ENCODE peak calls at places on chromosomes 13 and 19, in four cellular contexts. M, C, V and N are unnamed samples.

GRCh38 chr13:72431981-72432617 is 295.3 kb downstream of the MZT1 start:
- DNase-seq in V (no peak), M (no peak), C (no peak), N (no peak)

GRCh38 chr13:48600374-48601364 is 53.1 kb upstream of the CYSLTR2 start:
- DNase-seq in C (no peak), M (no peak), V (peak), N (peak)

GRCh38 chr13:51767100-51767499 is 36.9 kb downstream of the DHRS12 start:
- DNase-seq in V (no peak), C (no peak), M (no peak), N (no peak)

GRCh38 chr19:51372649-51373504 is at the start of gene NKG7:
- DNase-seq in V (peak), M (no peak), C (peak), N (no peak)

GRCh38 chr13:102945324-102945815 is 99.5 kb downstream of the ERCC5 start:
- DNase-seq in C (no peak), V (no peak), M (no peak), N (no peak)

GRCh38 chr13:111387026-111387871 is 66.8 kb downstream of the TEX29 start:
- DNase-seq in V (peak), C (no peak), M (no peak), N (no peak)

GRCh38 chr13:28922341-28922740 is 102.2 kb downstream of the MTUS2 start:
- DNase-seq in V (no peak), M (no peak), C (no peak), N (no peak)

GRCh38 chr13:26923824-26924605 is 163.4 kb upstream of the GPR12 start:
- DNase-seq in M (no peak), C (no peak), V (no peak), N (peak)

GRCh38 chr19:18308948-18309325 is 13.9 kb downstream of the LSM4 start:
- DNase-seq in V (no peak), C (no peak), M (no peak), N (no peak)

GRCh38 chr13:110921209-110921608 is 6.3 kb upstream of the ANKRD10 start:
- DNase-seq in V (no peak), M (no peak), C (no peak), N (no peak)

GRCh38 chr13:36453518-36453917 is 21.2 kb downstream of the CCNA1 start:
- DNase-seq in C (no peak), V (no peak), M (no peak), N (peak)

GRCh38 chr13:95275322-95276118 is 25.7 kb downstream of the ABCC4 start:
- DNase-seq in M (no peak), V (no peak), C (no peak), N (peak)

GRCh38 chr13:35839746-35840273 is 291.4 kb downstream of the DCLK1 start:
- DNase-seq in V (no peak), M (no peak), C (no peak), N (no peak)

GRCh38 chr19:54576411-54576976 is 2.9 kb downstream of the LILRA2 start:
- DNase-seq in M (no peak), V (no peak), C (no peak), N (no peak)

GRCh38 chr13:110187501-110188161 is 119.3 kb downstream of the COL4A1 start:
- DNase-seq in V (no peak), M (no peak), C (no peak), N (peak)

GRCh38 chr19:8305798-8306197 is 2.4 kb downstream of the CD320 start:
- DNase-seq in C (no peak), V (no peak), M (no peak), N (no peak)

GRCh38 chr13:77285098-77285497 is 41.8 kb downstream of the MYCBP2 start:
- DNase-seq in C (no peak), M (no peak), V (no peak), N (no peak)

GRCh38 chr13:113964251-113964995 is 9.5 kb downstream of the C13orf46 start:
- DNase-seq in M (no peak), V (no peak), C (no peak), N (no peak)

GRCh38 chr13:110301606-110302131 is 5.3 kb downstream of the COL4A1 start:
- DNase-seq in C (no peak), M (no peak), V (no peak), N (no peak)

GRCh38 chr19:51784922-51785690 is 9.9 kb upstream of the FPR3 start:
- DNase-seq in V (no peak), M (peak), C (peak), N (peak)

GRCh38 chr19:41265376-41266153 is 1.4 kb downstream of the HNRNPUL1 start:
- DNase-seq in V (no peak), C (no peak), M (no peak), N (peak)

GRCh38 chr19:34838248-34838647 is 65.2 kb upstream of the ZNF599 start:
- DNase-seq in V (no peak), C (no peak), M (no peak), N (no peak)

GRCh38 chr19:34835952-34836351 is 62.9 kb upstream of the ZNF599 start:
- DNase-seq in V (no peak), C (no peak), M (no peak), N (no peak)

GRCh38 chr19:34841780-34842179 is 68.8 kb upstream of the ZNF599 start:
- DNase-seq in M (no peak), V (no peak), C (no peak), N (no peak)

GRCh38 chr19:34837262-34837661 is 64.2 kb upstream of the ZNF599 start:
- DNase-seq in C (no peak), V (no peak), M (no peak), N (no peak)

GRCh38 chr19:34838753-34839431 is 65.9 kb upstream of the ZNF599 start:
- DNase-seq in V (no peak), M (no peak), C (no peak), N (peak)
- TF ChIP-seq CTCF in V (no peak), M (no peak), C (peak), N (peak)

GRCh38 chr13:66443926-66444325 is 786.2 kb downstream of the PCDH9 start:
- DNase-seq in V (no peak), C (no peak), M (no peak), N (no peak)
- H3K4me3 ChIP-seq in V (no peak), C (no peak), M (no peak), N (no peak)

GRCh38 chr19:47716270-47716937 is 3.2 kb downstream of the EHD2 start:
- DNase-seq in C (no peak), V (no peak), M (no peak), N (no peak)
- TF ChIP-seq CTCF in C (no peak), V (no peak), M (no peak), N (no peak)

GRCh38 chr19:17092696-17093095 is 17.1 kb downstream of the MYO9B start:
- DNase-seq in C (no peak), V (no peak), M (no peak), N (no peak)

GRCh38 chr19:17089238-17089637 is 13.7 kb downstream of the MYO9B start:
- DNase-seq in C (no peak), V (no peak), M (no peak), N (peak)

GRCh38 chr19:17091758-17092333 is 16.3 kb downstream of the MYO9B start:
- DNase-seq in V (no peak), M (no peak), C (no peak), N (no peak)

GRCh38 chr19:17088552-17088951 is 13.0 kb downstream of the MYO9B start:
- DNase-seq in C (no peak), M (no peak), V (no peak), N (no peak)

DNA sequence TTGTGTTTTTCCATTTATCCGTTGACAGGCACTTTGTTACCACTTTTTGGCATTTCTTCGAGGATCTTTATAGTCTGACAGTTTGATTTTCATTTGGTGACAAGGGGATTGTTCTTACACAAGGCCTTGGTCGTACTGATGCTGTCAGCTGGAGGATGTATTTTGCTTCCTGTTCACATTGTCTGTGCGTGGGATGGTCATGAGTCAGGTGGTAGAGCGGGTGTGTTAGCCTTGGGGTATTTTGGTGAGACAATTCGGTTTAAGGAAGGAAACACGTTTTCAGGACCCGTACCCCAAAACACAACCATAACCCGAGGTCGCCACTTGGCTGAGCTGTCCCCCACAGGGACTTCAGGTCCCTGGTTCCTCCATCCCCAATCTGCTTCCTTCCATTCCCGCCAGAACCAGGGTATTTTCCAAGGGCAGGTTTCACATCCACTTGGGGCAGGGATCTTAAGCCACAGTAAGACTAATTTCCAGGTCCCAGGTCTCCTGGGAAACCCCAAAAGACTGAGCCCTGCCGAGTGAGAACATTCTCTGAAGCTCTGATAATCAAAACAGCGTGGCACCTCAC is 15.0 kb downstream of the MYO9B start:
- DNase-seq in C (no peak), M (no peak), V (no peak), N (no peak)
- H3K4me3 ChIP-seq in C (no peak), M (no peak), V (no peak), N (no peak)

GRCh38 chr19:44891016-44891882 is at the start of gene TOMM40:
- DNase-seq in V (no peak), C (peak), M (peak), N (no peak)
- TF ChIP-seq CTCF in V (no peak), C (no peak), M (no peak), N (no peak)

GRCh38 chr19:1074512-1075283 is 7.7 kb downstream of the ARHGAP45 start:
- DNase-seq in C (no peak), M (no peak), V (peak), N (no peak)

GRCh38 chr19:1076046-1076386 is 9.0 kb downstream of the ARHGAP45 start:
- DNase-seq in V (no peak), M (no peak), C (no peak), N (no peak)

GRCh38 chr19:1072371-1073015 is 5.5 kb downstream of the ARHGAP45 start:
- DNase-seq in C (no peak), V (no peak), M (no peak), N (no peak)

GRCh38 chr19:1073063-1073955 is 6.3 kb downstream of the ARHGAP45 start:
- DNase-seq in V (peak), C (no peak), M (no peak), N (no peak)

DNA sequence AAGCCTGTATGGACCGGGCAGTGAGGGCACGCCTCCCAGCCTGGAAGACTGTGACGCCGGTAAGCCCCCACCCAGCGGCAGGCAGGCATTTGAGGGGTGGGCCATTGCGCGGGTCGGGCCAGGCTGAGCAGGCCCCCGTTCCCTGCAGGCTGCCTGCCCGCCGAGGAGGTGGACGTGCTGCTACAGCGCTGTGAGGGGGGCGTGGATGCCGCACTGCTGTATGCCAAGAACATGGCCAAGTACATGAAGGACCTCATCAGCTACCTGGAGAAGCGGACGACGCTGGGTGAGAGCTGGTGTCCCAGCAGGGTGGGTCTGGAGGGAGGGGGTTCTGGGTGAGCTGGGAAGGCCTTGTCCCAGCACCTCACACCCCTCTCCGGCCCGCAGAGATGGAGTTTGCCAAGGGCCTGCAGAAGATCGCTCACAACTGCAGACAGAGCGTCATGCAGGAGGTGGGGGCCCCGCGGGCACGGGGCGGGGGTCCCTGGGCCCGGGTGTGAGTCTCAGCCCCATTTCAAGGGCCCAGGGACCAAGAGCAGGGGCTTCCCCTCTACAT is 7.1 kb downstream of the ARHGAP45 start:
- DNase-seq in C (no peak), V (no peak), M (no peak), N (no peak)
- H3K4me3 ChIP-seq in C (peak), V (peak), M (no peak), N (no peak)

GRCh38 chr19:35716985-35717664 is 678 bp upstream of the KMT2B start:
- DNase-seq in M (peak), C (peak), V (peak), N (peak)
- TF ChIP-seq CTCF in M (peak), C (peak), V (peak), N (peak)

GRCh38 chr13:62924395-62924794 is 1508.7 kb upstream of the PCDH20 start:
- DNase-seq in M (no peak), C (no peak), V (no peak), N (no peak)
- H3K4me3 ChIP-seq in M (no peak), C (no peak), V (no peak), N (no peak)

DNA sequence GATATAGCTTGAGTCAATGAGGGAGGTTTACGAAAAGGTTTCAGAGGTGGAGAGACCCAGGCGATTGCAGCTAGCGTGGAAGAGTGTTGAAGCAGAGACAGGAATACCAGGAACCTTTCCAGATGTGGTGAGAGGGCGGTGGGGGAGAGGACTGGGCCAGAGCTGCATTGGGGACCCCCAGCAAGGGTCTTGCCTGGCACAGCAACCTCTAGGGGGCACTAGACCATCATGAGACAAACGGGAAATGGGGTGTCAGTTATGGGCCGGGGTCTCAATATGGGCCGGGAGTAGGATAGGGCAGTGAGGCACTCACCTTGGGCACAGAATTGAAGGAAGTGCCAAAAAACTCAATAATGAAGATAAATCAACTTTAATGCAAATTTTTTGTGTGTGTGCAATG is 2.1 kb upstream of the LRP3 start:
- DNase-seq in C (no peak), V (no peak), M (no peak), N (no peak)
- TF ChIP-seq CTCF in C (peak), V (no peak), M (no peak), N (no peak)

DNA sequence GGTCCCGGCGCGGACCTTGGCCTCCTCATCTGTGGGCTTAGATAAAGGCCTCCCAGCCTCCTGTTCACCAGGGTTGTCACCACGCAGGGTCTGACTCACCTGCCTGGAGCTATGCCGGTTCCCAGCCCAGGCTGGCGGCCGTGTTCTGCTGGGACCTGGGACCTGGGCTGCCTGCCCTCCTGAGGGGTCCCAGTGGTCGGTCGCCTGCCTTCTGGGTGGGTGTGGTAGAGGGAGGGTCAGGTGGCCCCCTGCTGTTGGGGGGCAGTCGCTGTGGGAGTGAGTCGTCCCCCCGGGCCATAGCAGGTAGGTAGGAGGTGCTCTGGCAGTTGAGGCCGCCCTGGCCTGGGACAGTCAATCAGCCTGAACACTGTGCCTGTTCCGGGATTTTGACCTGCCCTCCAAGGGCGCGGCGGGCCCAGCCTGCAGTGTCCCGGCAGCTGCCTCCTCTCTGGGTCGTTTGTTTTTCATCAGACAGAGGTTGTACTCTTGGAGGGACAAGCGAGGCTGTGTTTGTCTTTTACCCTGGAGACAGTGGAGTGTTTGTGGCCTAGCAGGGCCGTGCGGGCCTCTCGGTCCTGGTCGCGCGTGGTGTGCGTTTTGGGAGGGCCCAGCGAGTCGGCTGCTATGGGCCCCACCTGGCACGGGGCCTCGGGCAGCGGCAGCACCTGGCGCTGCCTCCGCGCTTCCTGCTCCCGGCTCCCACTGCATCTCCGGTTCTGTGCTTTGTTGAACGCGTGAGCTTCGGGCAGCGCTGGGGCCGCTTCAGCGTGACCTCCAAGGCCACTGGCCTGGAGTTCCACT is 2.6 kb downstream of the ADAT3 start:
- DNase-seq in M (no peak), V (no peak), C (no peak), N (no peak)
- H3K4me3 ChIP-seq in M (no peak), V (no peak), C (no peak), N (no peak)